ENCODE peak calls at places on chromosomes 3 and 15, in eight cellular contexts. One of them, this sample, is unnamed.

GRCh38 chr3:46667061-46667621 is 26.3 kb downstream of the ALS2CL start:
- DNase-seq in B cell: no peak
- DNase-seq in Peyer's patch: no peak
- DNase-seq in AG09319: no peak
- DNase-seq in chondrocyte: peak; percentile 62
- DNase-seq in foreskin fibroblast: no peak
- DNase-seq in WERI-Rb-1: no peak
- DNase-seq in transverse colon: peak; percentile 5
- DNase-seq in this sample: no peak

GRCh38 chr3:46662771-46663551 is 30.5 kb downstream of the ALS2CL start:
- DNase-seq in B cell: no peak
- DNase-seq in Peyer's patch: peak; percentile 21
- DNase-seq in AG09319: no peak
- DNase-seq in chondrocyte: no peak
- DNase-seq in foreskin fibroblast: peak; percentile 69
- DNase-seq in WERI-Rb-1: no peak
- DNase-seq in transverse colon: peak; percentile 18
- DNase-seq in this sample: no peak

GRCh38 chr15:58918239-58918638 is 15.2 kb downstream of the SLTM start:
- DNase-seq in B cell: no peak
- DNase-seq in Peyer's patch: no peak
- DNase-seq in AG09319: no peak
- DNase-seq in chondrocyte: no peak
- DNase-seq in foreskin fibroblast: no peak
- DNase-seq in WERI-Rb-1: no peak
- DNase-seq in transverse colon: no peak
- DNase-seq in this sample: no peak

GRCh38 chr3:160217675-160218074 is 7.5 kb upstream of the C3orf80 start:
- DNase-seq in B cell: no peak
- DNase-seq in Peyer's patch: no peak
- DNase-seq in AG09319: no peak
- DNase-seq in chondrocyte: no peak
- DNase-seq in foreskin fibroblast: no peak
- DNase-seq in WERI-Rb-1: no peak
- DNase-seq in transverse colon: no peak
- DNase-seq in this sample: no peak

GRCh38 chr3:33717616-33717865 is 513 bp downstream of the CLASP2 start:
- DNase-seq in B cell: no peak
- DNase-seq in Peyer's patch: peak; percentile 62
- DNase-seq in AG09319: peak; percentile 11
- DNase-seq in chondrocyte: peak; percentile 89
- DNase-seq in foreskin fibroblast: peak; percentile 83
- DNase-seq in WERI-Rb-1: no peak
- DNase-seq in transverse colon: peak; percentile 86
- DNase-seq in this sample: peak; percentile 77

GRCh38 chr3:65126527-65127440 is 439.0 kb upstream of the ADAMTS9 start:
- DNase-seq in B cell: no peak
- DNase-seq in Peyer's patch: no peak
- DNase-seq in AG09319: peak; percentile 23
- DNase-seq in chondrocyte: no peak
- DNase-seq in foreskin fibroblast: peak; percentile 90
- DNase-seq in WERI-Rb-1: no peak
- DNase-seq in transverse colon: no peak
- DNase-seq in this sample: no peak

GRCh38 chr3:188635258-188636038 is 481.5 kb downstream of the LPP start:
- DNase-seq in B cell: no peak
- DNase-seq in Peyer's patch: no peak
- DNase-seq in AG09319: peak; percentile 48
- DNase-seq in chondrocyte: no peak
- DNase-seq in foreskin fibroblast: peak; percentile 63
- DNase-seq in WERI-Rb-1: no peak
- DNase-seq in transverse colon: no peak
- DNase-seq in this sample: no peak

GRCh38 chr15:101635944-101636727 is 16.0 kb downstream of the TM2D3 start:
- DNase-seq in B cell: no peak
- DNase-seq in Peyer's patch: no peak
- DNase-seq in AG09319: no peak
- DNase-seq in chondrocyte: no peak
- DNase-seq in foreskin fibroblast: no peak
- DNase-seq in WERI-Rb-1: no peak
- DNase-seq in transverse colon: no peak
- DNase-seq in this sample: no peak

GRCh38 chr3:194824676-194825075 is 139.0 kb downstream of the FAM43A start:
- DNase-seq in B cell: no peak
- DNase-seq in Peyer's patch: no peak
- DNase-seq in AG09319: no peak
- DNase-seq in chondrocyte: no peak
- DNase-seq in foreskin fibroblast: no peak
- DNase-seq in WERI-Rb-1: no peak
- DNase-seq in transverse colon: no peak
- DNase-seq in this sample: no peak

GRCh38 chr15:43266386-43266785 is 342 bp downstream of the TGM5 start:
- DNase-seq in B cell: no peak
- DNase-seq in Peyer's patch: no peak
- DNase-seq in AG09319: no peak
- DNase-seq in chondrocyte: no peak
- DNase-seq in foreskin fibroblast: no peak
- DNase-seq in WERI-Rb-1: no peak
- DNase-seq in transverse colon: no peak
- DNase-seq in this sample: no peak

GRCh38 chr15:43270113-43270665 is 3.5 kb upstream of the TGM5 start:
- DNase-seq in B cell: no peak
- DNase-seq in Peyer's patch: peak; percentile 2
- DNase-seq in AG09319: no peak
- DNase-seq in chondrocyte: no peak
- DNase-seq in foreskin fibroblast: no peak
- DNase-seq in WERI-Rb-1: no peak
- DNase-seq in transverse colon: no peak
- DNase-seq in this sample: no peak

GRCh38 chr15:43267439-43267838 is 711 bp upstream of the TGM5 start:
- DNase-seq in B cell: no peak
- DNase-seq in Peyer's patch: no peak
- DNase-seq in AG09319: no peak
- DNase-seq in chondrocyte: no peak
- DNase-seq in foreskin fibroblast: no peak
- DNase-seq in WERI-Rb-1: no peak
- DNase-seq in transverse colon: no peak
- DNase-seq in this sample: no peak

GRCh38 chr15:43266834-43267233 is at the start of gene TGM5:
- DNase-seq in B cell: no peak
- DNase-seq in Peyer's patch: no peak
- DNase-seq in AG09319: no peak
- DNase-seq in chondrocyte: no peak
- DNase-seq in foreskin fibroblast: no peak
- DNase-seq in WERI-Rb-1: no peak
- DNase-seq in transverse colon: peak; percentile 58
- DNase-seq in this sample: peak; percentile 60

DNA sequence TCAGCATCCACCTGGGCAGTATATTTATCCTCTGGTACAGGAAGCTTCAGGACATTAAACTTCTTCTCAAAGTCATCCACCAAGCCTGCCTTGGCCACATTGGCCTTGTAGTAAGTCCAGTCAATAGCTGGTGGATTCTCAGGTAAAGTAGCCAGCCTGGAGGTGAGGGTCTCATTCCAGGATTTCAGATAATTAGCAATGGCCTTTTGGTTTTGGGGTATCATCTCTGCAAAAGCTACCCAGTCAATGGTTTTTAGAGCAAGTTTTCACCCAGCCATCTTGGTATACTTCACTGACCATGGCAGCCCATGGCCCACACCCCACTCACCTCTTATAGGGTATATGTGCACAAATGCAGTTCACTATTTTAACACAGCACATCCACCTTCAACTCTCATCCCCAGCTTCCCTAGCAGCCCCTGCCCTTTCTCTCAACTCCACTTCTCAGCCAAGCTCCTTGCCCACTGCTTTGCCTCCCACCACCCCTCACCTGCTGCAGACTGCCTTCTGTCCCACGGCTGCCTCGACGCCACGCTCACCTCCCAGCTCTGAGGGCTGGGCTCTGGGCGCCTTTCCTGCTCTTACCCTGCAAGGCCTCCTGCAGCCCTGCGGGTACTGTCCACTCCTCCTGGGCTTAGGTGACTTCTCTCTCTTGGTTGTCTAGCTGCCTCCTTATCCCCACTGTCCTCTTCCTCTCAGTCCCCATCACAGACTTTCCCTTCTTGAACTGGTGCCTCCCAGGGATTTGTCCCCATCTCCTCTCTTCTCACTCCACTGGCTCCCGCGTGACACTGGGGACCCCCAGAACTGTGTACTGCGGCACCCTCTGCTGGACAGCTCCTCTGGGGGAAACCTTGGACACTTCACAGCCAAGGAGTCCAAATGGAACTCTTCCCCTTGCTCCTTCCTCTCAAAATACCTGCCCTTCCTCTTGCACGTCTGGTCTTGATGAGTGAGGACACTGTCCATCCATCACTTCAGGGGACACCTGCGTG is 1.7 kb upstream of the TGM5 start:
- DNase-seq in B cell: no peak
- DNase-seq in Peyer's patch: no peak
- DNase-seq in AG09319: no peak
- DNase-seq in chondrocyte: no peak
- DNase-seq in foreskin fibroblast: peak; percentile 21
- DNase-seq in WERI-Rb-1: peak; percentile 47
- DNase-seq in transverse colon: no peak
- DNase-seq in this sample: peak; percentile 60
- TF ChIP-seq CTCF in B cell: no peak
- TF ChIP-seq CTCF in Peyer's patch: no peak
- TF ChIP-seq CTCF in AG09319: peak; percentile 38
- TF ChIP-seq CTCF in chondrocyte: peak; percentile 69
- TF ChIP-seq CTCF in foreskin fibroblast: peak; percentile 2
- TF ChIP-seq CTCF in WERI-Rb-1: peak; percentile 64
- TF ChIP-seq CTCF in transverse colon: no peak
- TF ChIP-seq CTCF in this sample: peak; percentile 41

DNA sequence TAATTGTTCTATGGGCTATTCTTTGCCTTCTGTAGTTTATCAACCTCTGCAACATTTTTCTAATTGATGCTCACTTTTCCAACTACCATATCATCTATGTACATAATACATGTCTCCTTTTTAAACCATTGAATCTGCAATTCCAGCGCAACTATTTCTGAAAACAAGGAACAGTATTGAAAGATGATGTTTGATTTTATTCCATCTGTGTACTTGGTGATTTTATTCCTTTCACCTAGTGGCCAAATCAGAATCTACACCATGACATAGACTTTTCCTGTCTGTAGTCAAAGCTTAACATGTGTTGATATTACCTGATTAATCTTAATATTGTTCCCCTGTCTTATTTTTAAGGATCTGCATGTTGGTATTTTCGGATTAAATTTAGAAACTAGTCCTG is 13.0 kb downstream of the NKTR start:
- DNase-seq in B cell: peak; percentile 24
- DNase-seq in Peyer's patch: no peak
- DNase-seq in AG09319: no peak
- DNase-seq in chondrocyte: no peak
- DNase-seq in foreskin fibroblast: peak; percentile 31
- DNase-seq in WERI-Rb-1: no peak
- DNase-seq in transverse colon: no peak
- DNase-seq in this sample: no peak
- TF ChIP-seq CTCF in B cell: peak; percentile 69
- TF ChIP-seq CTCF in Peyer's patch: peak; percentile 57
- TF ChIP-seq CTCF in AG09319: peak; percentile 22
- TF ChIP-seq CTCF in chondrocyte: peak; percentile 74
- TF ChIP-seq CTCF in foreskin fibroblast: peak; percentile 41
- TF ChIP-seq CTCF in WERI-Rb-1: peak; percentile 17
- TF ChIP-seq CTCF in transverse colon: peak; percentile 46
- TF ChIP-seq CTCF in this sample: peak; percentile 73

GRCh38 chr3:105853801-105854432 is 14.9 kb downstream of the CBLB start:
- DNase-seq in B cell: peak; percentile 85
- DNase-seq in Peyer's patch: peak; percentile 73
- DNase-seq in AG09319: no peak
- DNase-seq in chondrocyte: no peak
- DNase-seq in foreskin fibroblast: no peak
- DNase-seq in WERI-Rb-1: no peak
- DNase-seq in transverse colon: peak; percentile 41
- DNase-seq in this sample: no peak
- TF ChIP-seq CTCF in B cell: peak; percentile 20
- TF ChIP-seq CTCF in Peyer's patch: no peak
- TF ChIP-seq CTCF in AG09319: no peak
- TF ChIP-seq CTCF in chondrocyte: no peak
- TF ChIP-seq CTCF in foreskin fibroblast: no peak
- TF ChIP-seq CTCF in WERI-Rb-1: no peak
- TF ChIP-seq CTCF in transverse colon: no peak
- TF ChIP-seq CTCF in this sample: no peak

DNA sequence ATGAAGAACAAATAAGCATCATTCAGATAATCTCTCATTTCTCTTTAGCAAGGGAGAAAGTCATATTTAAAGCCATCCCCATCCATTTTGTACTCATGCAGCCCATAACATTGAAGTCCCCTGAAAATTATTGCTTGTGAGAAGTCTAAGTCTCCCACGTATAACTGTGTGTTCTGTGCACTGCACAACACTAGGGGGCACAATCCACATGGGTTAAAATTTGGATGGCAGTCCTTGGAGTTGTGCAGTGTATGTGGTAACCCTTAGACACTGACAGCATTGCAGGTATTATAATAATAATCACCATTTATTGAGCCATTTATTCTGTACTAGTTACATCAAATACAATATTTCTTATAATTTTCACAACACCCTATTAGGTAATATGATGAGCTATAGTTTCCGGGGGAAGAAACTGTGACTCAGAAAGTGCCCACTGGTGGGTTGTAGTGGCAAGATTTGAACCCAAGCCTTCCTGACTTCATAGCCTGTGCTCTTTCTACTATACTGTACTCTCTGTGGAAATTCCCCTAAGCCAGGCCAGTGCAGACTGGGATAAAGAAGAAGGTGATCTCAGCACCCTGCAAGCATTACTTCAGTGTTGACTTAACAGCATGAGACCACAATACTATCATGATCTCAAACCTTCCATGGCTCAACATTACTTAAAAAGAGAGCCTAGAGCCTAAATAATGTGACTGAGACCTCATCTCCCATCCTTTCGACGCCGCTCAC is 15.7 kb downstream of the KCNAB1 start:
- DNase-seq in B cell: no peak
- DNase-seq in Peyer's patch: no peak
- DNase-seq in AG09319: no peak
- DNase-seq in chondrocyte: no peak
- DNase-seq in foreskin fibroblast: no peak
- DNase-seq in WERI-Rb-1: no peak
- DNase-seq in transverse colon: no peak
- DNase-seq in this sample: no peak
- TF ChIP-seq CTCF in B cell: no peak
- TF ChIP-seq CTCF in Peyer's patch: no peak
- TF ChIP-seq CTCF in AG09319: no peak
- TF ChIP-seq CTCF in chondrocyte: peak; percentile 39
- TF ChIP-seq CTCF in foreskin fibroblast: no peak
- TF ChIP-seq CTCF in WERI-Rb-1: peak; percentile 19
- TF ChIP-seq CTCF in transverse colon: no peak
- TF ChIP-seq CTCF in this sample: peak; percentile 61

GRCh38 chr3:141360888-141361598 is 7.3 kb upstream of the ZBTB38 start:
- DNase-seq in B cell: peak; percentile 33
- DNase-seq in Peyer's patch: no peak
- DNase-seq in AG09319: peak; percentile 65
- DNase-seq in chondrocyte: no peak
- DNase-seq in foreskin fibroblast: peak; percentile 85
- DNase-seq in WERI-Rb-1: no peak
- DNase-seq in transverse colon: no peak
- DNase-seq in this sample: no peak
- TF ChIP-seq CTCF in B cell: peak; percentile 58
- TF ChIP-seq CTCF in Peyer's patch: peak; percentile 84
- TF ChIP-seq CTCF in AG09319: peak; percentile 85
- TF ChIP-seq CTCF in chondrocyte: peak; percentile 95
- TF ChIP-seq CTCF in foreskin fibroblast: peak; percentile 80
- TF ChIP-seq CTCF in WERI-Rb-1: peak; percentile 71
- TF ChIP-seq CTCF in transverse colon: peak; percentile 72
- TF ChIP-seq CTCF in this sample: peak; percentile 79